ENCODE peak calls at places on chromosome 7, in five cellular contexts. D, Z, Y, B and X are unnamed samples.

GRCh38 chr7:47570649-47571050 is 11.3 kb downstream of the TNS3 start:
- DNase-seq in D (peak), Z (no peak), Y (no peak), B (no peak), X (no peak)

GRCh38 chr7:130975731-130976130 is 241.7 kb upstream of the KLF14 start:
- DNase-seq in D (no peak), Z (no peak), Y (no peak), B (no peak), X (no peak)

GRCh38 chr7:113831509-113831908 is 87.3 kb downstream of the PPP1R3A start:
- DNase-seq in D (no peak), Z (no peak), Y (peak), B (no peak), X (no peak)

GRCh38 chr7:146375155-146375554 is 258.6 kb downstream of the CNTNAP2 start:
- DNase-seq in D (no peak), Z (no peak), Y (peak), B (no peak), X (no peak)

GRCh38 chr7:36034020-36034419 is 119.0 kb upstream of the EEPD1 start:
- DNase-seq in D (no peak), Z (no peak), Y (no peak), B (no peak), X (no peak)

GRCh38 chr7:128323489-128324362 is 20.0 kb downstream of the RBM28 start:
- DNase-seq in D (peak), Z (no peak), Y (no peak), B (no peak), X (no peak)

GRCh38 chr7:95045236-95045923 is 138.0 kb downstream of the PPP1R9A start:
- DNase-seq in D (no peak), Z (no peak), Y (peak), B (peak), X (no peak)

GRCh38 chr7:157111311-157111710 is 27.4 kb upstream of the UBE3C start:
- DNase-seq in D (no peak), Z (no peak), Y (no peak), B (no peak), X (no peak)

GRCh38 chr7:36987363-36987724 is 263.1 kb upstream of the AOAH start:
- DNase-seq in D (no peak), Z (no peak), Y (no peak), B (no peak), X (no peak)

GRCh38 chr7:111835066-111835465 is 272.8 kb upstream of the IMMP2L start:
- DNase-seq in D (no peak), Z (no peak), Y (peak), B (no peak), X (no peak)

GRCh38 chr7:129719980-129720732 is 108.6 kb downstream of the NRF1 start:
- DNase-seq in D (no peak), Z (no peak), Y (no peak), B (no peak), X (no peak)

GRCh38 chr7:121322460-121322859 is 6.3 kb upstream of the WNT16 start:
- DNase-seq in D (no peak), Z (no peak), Y (no peak), B (no peak), X (no peak)

GRCh38 chr7:91759205-91759863 is 121.2 kb downstream of the MTERF1 start:
- DNase-seq in D (no peak), Z (no peak), Y (peak), B (peak), X (no peak)

GRCh38 chr7:24049296-24049695 is 234.7 kb upstream of the NPY start:
- DNase-seq in D (no peak), Z (no peak), Y (no peak), B (no peak), X (no peak)

GRCh38 chr7:158771-159170 is 33.6 kb upstream of the FAM20C start:
- DNase-seq in D (no peak), Z (no peak), Y (no peak), B (no peak), X (no peak)

GRCh38 chr7:78323118-78323517 is 524.5 kb downstream of the PHTF2 start:
- DNase-seq in D (no peak), Z (no peak), Y (no peak), B (no peak), X (no peak)

GRCh38 chr7:83964318-83964717 is 230.3 kb downstream of the SEMA3A start:
- DNase-seq in D (no peak), Z (no peak), Y (no peak), B (no peak), X (no peak)

GRCh38 chr7:150380463-150380862 is 1.3 kb downstream of the ZNF775 start:
- DNase-seq in D (no peak), Z (no peak), Y (no peak), B (no peak), X (no peak)
- H3K4me3 ChIP-seq in D (peak), Z (peak), Y (peak), B (no peak), X (no peak)

GRCh38 chr7:41956712-41957111 is 253.8 kb upstream of the INHBA start:
- DNase-seq in D (no peak), Z (no peak), Y (no peak), B (no peak), X (no peak)

GRCh38 chr7:41956276-41956675 is 253.4 kb upstream of the INHBA start:
- DNase-seq in D (no peak), Z (no peak), Y (no peak), B (no peak), X (no peak)

GRCh38 chr7:41955475-41956243 is 252.8 kb upstream of the INHBA start:
- DNase-seq in D (peak), Z (peak), Y (peak), B (no peak), X (no peak)
- H3K4me3 ChIP-seq in D (no peak), Z (no peak), Y (no peak), B (no peak), X (no peak)

GRCh38 chr7:152177696-152178404 is 152.4 kb downstream of the GALNT11 start:
- DNase-seq in D (no peak), Z (no peak), Y (no peak), B (no peak), X (no peak)
- H3K4me3 ChIP-seq in D (no peak), Z (no peak), Y (no peak), B (no peak), X (no peak)

GRCh38 chr7:114930829-114931655 is 9.1 kb downstream of the MDFIC start:
- DNase-seq in D (no peak), Z (no peak), Y (peak), B (no peak), X (no peak)
- H3K4me3 ChIP-seq in D (no peak), Z (no peak), Y (no peak), B (no peak), X (no peak)

GRCh38 chr7:116211006-116211912 is 920 bp downstream of the TES start:
- DNase-seq in D (peak), Z (peak), Y (peak), B (peak), X (no peak)

GRCh38 chr7:116213361-116214155 is 3.2 kb downstream of the TES start:
- DNase-seq in D (no peak), Z (no peak), Y (peak), B (no peak), X (no peak)

GRCh38 chr7:116214921-116215320 is 4.6 kb downstream of the TES start:
- DNase-seq in D (no peak), Z (no peak), Y (no peak), B (no peak), X (no peak)

GRCh38 chr7:116211913-116212596 is 1.7 kb downstream of the TES start:
- DNase-seq in D (no peak), Z (no peak), Y (no peak), B (peak), X (no peak)

GRCh38 chr7:116212859-116213258 is 2.5 kb downstream of the TES start:
- DNase-seq in D (no peak), Z (no peak), Y (no peak), B (no peak), X (no peak)
- H3K4me3 ChIP-seq in D (peak), Z (no peak), Y (peak), B (no peak), X (no peak)

GRCh38 chr7:20748853-20749252 is 37.8 kb downstream of the SP8 start:
- DNase-seq in D (no peak), Z (no peak), Y (no peak), B (no peak), X (no peak)

GRCh38 chr7:20744913-20745587 is 41.6 kb downstream of the SP8 start:
- DNase-seq in D (no peak), Z (no peak), Y (no peak), B (peak), X (no peak)

GRCh38 chr7:20745716-20746115 is 41.0 kb downstream of the SP8 start:
- DNase-seq in D (no peak), Z (peak), Y (no peak), B (no peak), X (peak)

GRCh38 chr7:20754001-20754400 is 32.7 kb downstream of the SP8 start:
- DNase-seq in D (no peak), Z (no peak), Y (no peak), B (no peak), X (no peak)

DNA sequence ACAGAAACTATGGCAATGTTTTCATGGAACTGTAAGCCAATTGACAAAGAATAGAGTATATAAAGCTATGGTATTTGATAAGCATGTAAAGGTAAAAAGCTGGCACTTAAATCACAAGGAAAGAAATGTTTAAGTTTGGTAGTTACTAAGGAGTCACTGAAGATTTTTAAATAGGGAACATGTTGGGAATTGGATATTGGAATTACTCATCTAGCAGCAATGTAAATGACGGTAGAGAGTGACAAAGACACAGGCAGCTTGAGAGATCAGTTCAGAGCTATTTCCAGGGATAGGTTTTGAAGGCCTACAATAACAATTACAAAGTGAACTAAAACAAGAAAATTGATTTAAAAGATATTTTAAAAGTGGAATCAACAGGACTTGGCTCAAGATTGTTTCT is 36.8 kb downstream of the SP8 start:
- DNase-seq in D (no peak), Z (no peak), Y (no peak), B (no peak), X (no peak)
- H3K4me3 ChIP-seq in D (no peak), Z (no peak), Y (no peak), B (no peak), X (no peak)

GRCh38 chr7:30726296-30727006 is 25.5 kb upstream of the INMT start:
- DNase-seq in D (no peak), Z (no peak), Y (no peak), B (no peak), X (no peak)
- H3K4me3 ChIP-seq in D (no peak), Z (no peak), Y (no peak), B (no peak), X (no peak)

GRCh38 chr7:38235606-38236005 is 37.8 kb downstream of the TARP start:
- DNase-seq in D (no peak), Z (no peak), Y (no peak), B (no peak), X (no peak)
- H3K4me3 ChIP-seq in D (no peak), Z (no peak), Y (no peak), B (no peak), X (no peak)

GRCh38 chr7:97219237-97219636 is 101.7 kb downstream of the SDHAF3 start:
- DNase-seq in D (no peak), Z (no peak), Y (no peak), B (no peak), X (no peak)

GRCh38 chr7:97218767-97219166 is 101.3 kb downstream of the SDHAF3 start:
- DNase-seq in D (no peak), Z (no peak), Y (no peak), B (no peak), X (no peak)

DNA sequence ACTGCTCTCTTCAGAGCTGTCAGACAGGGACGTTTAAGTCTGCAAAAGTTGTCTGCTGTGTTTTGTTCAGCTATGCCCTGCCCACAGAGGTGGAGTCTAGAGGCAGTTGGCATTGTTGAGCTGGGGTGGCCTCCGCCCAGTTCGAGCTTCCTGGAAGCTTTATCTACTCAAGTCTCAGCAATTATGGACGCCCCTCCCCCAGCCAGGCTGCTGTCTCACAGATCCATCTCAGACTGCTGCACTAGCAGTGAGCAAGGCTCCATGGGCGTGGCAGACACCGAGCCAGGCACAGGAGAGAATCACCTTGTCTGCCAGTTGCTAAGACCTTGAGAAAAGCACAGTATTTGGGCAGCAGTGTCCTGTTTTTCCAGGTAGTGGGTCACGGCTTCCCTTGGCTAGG is 98.1 kb downstream of the SDHAF3 start:
- DNase-seq in D (no peak), Z (no peak), Y (no peak), B (no peak), X (no peak)
- H3K4me3 ChIP-seq in D (no peak), Z (no peak), Y (no peak), B (no peak), X (no peak)

GRCh38 chr7:27603813-27604212 is 58.9 kb downstream of the HIBADH start:
- DNase-seq in D (no peak), Z (no peak), Y (no peak), B (no peak), X (no peak)

GRCh38 chr7:27605283-27605682 is 57.4 kb downstream of the HIBADH start:
- DNase-seq in D (no peak), Z (no peak), Y (no peak), B (no peak), X (no peak)

GRCh38 chr7:27601217-27601616 is 61.5 kb downstream of the HIBADH start:
- DNase-seq in D (no peak), Z (no peak), Y (no peak), B (no peak), X (no peak)

GRCh38 chr7:27600247-27600646 is 62.4 kb downstream of the HIBADH start:
- DNase-seq in D (no peak), Z (no peak), Y (no peak), B (no peak), X (no peak)

GRCh38 chr7:27602766-27603165 is 59.9 kb downstream of the HIBADH start:
- DNase-seq in D (no peak), Z (no peak), Y (no peak), B (no peak), X (peak)
- H3K4me3 ChIP-seq in D (no peak), Z (peak), Y (no peak), B (no peak), X (no peak)